ENCODE peak calls at places on chromosomes 1 and 21, in nine cellular contexts. C is HT-29, N is astrocyte of the spinal cord, S is A549, G is T follicular helper cell, R is GM13976, D is T-cell, L is NCI-H1105 treated with DMSO at 0.1 percent for 48 hours, T is choroid plexus epithelial cell. M is an unnamed sample.

GRCh38 chr1:24906760-24907490 is 23.2 kb downstream of the RUNX3 start:
- DNase-seq in S (no peak), T (no peak), L (no peak), D (no peak), C (no peak), R (peak; percentile 22), N (no peak), G (no peak), M (peak; percentile 42)

GRCh38 chr1:210726621-210727020 is 397.9 kb downstream of the HHAT start:
- DNase-seq in C (peak; percentile 19), D (no peak), G (no peak), L (no peak), S (no peak), N (peak; percentile 33), T (no peak), R (no peak), M (no peak)

GRCh38 chr1:204051258-204051657 is 21.7 kb upstream of the SOX13 start:
- DNase-seq in T (no peak), D (no peak), G (no peak), R (no peak), N (no peak), S (no peak), L (no peak), C (no peak), M (no peak)

GRCh38 chr1:21232044-21232443 is 55.3 kb upstream of the EIF4G3 start:
- DNase-seq in R (peak; percentile 71), C (peak; percentile 79), L (peak; percentile 56), N (peak; percentile 50), S (peak; percentile 63), T (peak; percentile 64), G (no peak), D (no peak), M (no peak)

GRCh38 chr21:45048968-45049367 is 25.4 kb upstream of the ADARB1 start:
- DNase-seq in T (peak; percentile 39), D (no peak), R (no peak), G (no peak), S (no peak), L (no peak), C (no peak), N (no peak), M (no peak)

GRCh38 chr1:152451254-152451653 is 37.2 kb upstream of the CRNN start:
- DNase-seq in C (peak; percentile 16), S (no peak), G (no peak), N (no peak), T (no peak), L (no peak), D (no peak), R (no peak), M (no peak)

GRCh38 chr1:44619261-44619900 is 54.9 kb downstream of the TMEM53 start:
- DNase-seq in S (no peak), G (no peak), N (peak; percentile 66), C (no peak), R (no peak), D (no peak), T (peak; percentile 40), L (no peak), M (no peak)

GRCh38 chr1:151693057-151693651 is 23.4 kb downstream of the CELF3 start:
- DNase-seq in S (peak; percentile 54), T (peak; percentile 72), G (no peak), R (no peak), L (peak; percentile 56), C (peak; percentile 70), D (no peak), N (peak; percentile 46), M (no peak)

GRCh38 chr1:180631197-180631765 is 541 bp upstream of the XPR1 start:
- DNase-seq in D (no peak), C (no peak), R (peak; percentile 12), S (no peak), T (no peak), N (no peak), L (no peak), G (no peak), M (no peak)

GRCh38 chr1:30450818-30451233 is 272.6 kb downstream of the MATN1 start:
- DNase-seq in G (no peak), S (no peak), T (no peak), R (no peak), N (no peak), C (no peak), D (no peak), L (no peak), M (no peak)

GRCh38 chr1:205983925-205984725 is 19.1 kb downstream of the RAB7B start:
- DNase-seq in T (peak; percentile 74), L (no peak), C (peak; percentile 91), G (no peak), R (peak; percentile 72), D (no peak), N (peak; percentile 55), S (peak; percentile 57), M (peak; percentile 54)

GRCh38 chr1:157249326-157249725 is 111.1 kb upstream of the ETV3 start:
- DNase-seq in S (no peak), N (peak; percentile 44), T (peak; percentile 30), C (no peak), D (no peak), L (no peak), R (no peak), G (no peak), M (no peak)